ENCODE peak calls at places on chromosomes 4 and X, in six cellular contexts. One of them, this sample, is unnamed. For H3K4me1, the result is how much of the 10 kb centered on the place peaks cover.

GRCh38 chr4:147285751-147286150 is 195.1 kb upstream of the EDNRA start:
- DNase-seq in naive thymus-derived CD4-positive, alpha-beta T cell: no peak
- DNase-seq in uterus: no peak
- DNase-seq in right lobe of liver: no peak
- DNase-seq in Peyer's patch: no peak
- DNase-seq in CD4-positive, alpha-beta memory T cell: no peak
- DNase-seq in this sample: no peak

GRCh38 chrX:136870064-136870463 is 10.5 kb downstream of the RBMX start:
- DNase-seq in naive thymus-derived CD4-positive, alpha-beta T cell: no peak
- DNase-seq in uterus: no peak
- DNase-seq in right lobe of liver: no peak
- DNase-seq in Peyer's patch: no peak
- DNase-seq in CD4-positive, alpha-beta memory T cell: no peak
- DNase-seq in this sample: no peak

GRCh38 chr4:55439023-55439422 is 43.3 kb downstream of the TMEM165 start:
- DNase-seq in naive thymus-derived CD4-positive, alpha-beta T cell: no peak
- DNase-seq in uterus: no peak
- DNase-seq in right lobe of liver: no peak
- DNase-seq in Peyer's patch: no peak
- DNase-seq in CD4-positive, alpha-beta memory T cell: no peak
- DNase-seq in this sample: no peak

GRCh38 chrX:125507119-125507518 is 187.4 kb downstream of the TEX13C start:
- DNase-seq in naive thymus-derived CD4-positive, alpha-beta T cell: no peak
- DNase-seq in uterus: no peak
- DNase-seq in right lobe of liver: no peak
- DNase-seq in Peyer's patch: no peak
- DNase-seq in CD4-positive, alpha-beta memory T cell: no peak
- DNase-seq in this sample: no peak

GRCh38 chr4:137545461-137545861 is 13.2 kb upstream of the PCDH18 start:
- DNase-seq in naive thymus-derived CD4-positive, alpha-beta T cell: no peak
- DNase-seq in uterus: peak
- DNase-seq in right lobe of liver: no peak
- DNase-seq in Peyer's patch: peak
- DNase-seq in CD4-positive, alpha-beta memory T cell: no peak
- DNase-seq in this sample: no peak

GRCh38 chr4:1362046-1362445 is 15.0 kb downstream of the UVSSA start:
- DNase-seq in naive thymus-derived CD4-positive, alpha-beta T cell: no peak
- DNase-seq in uterus: no peak
- DNase-seq in right lobe of liver: no peak
- DNase-seq in Peyer's patch: no peak
- DNase-seq in CD4-positive, alpha-beta memory T cell: no peak
- DNase-seq in this sample: no peak

GRCh38 chr4:56086073-56086521 is 137.4 kb downstream of the CEP135 start:
- DNase-seq in naive thymus-derived CD4-positive, alpha-beta T cell: no peak
- DNase-seq in uterus: no peak
- DNase-seq in right lobe of liver: no peak
- DNase-seq in Peyer's patch: no peak
- DNase-seq in CD4-positive, alpha-beta memory T cell: no peak
- DNase-seq in this sample: no peak

GRCh38 chr4:16952462-16952871 is 54.0 kb upstream of the LDB2 start:
- DNase-seq in naive thymus-derived CD4-positive, alpha-beta T cell: no peak
- DNase-seq in uterus: no peak
- DNase-seq in right lobe of liver: no peak
- DNase-seq in Peyer's patch: no peak
- DNase-seq in CD4-positive, alpha-beta memory T cell: no peak
- DNase-seq in this sample: no peak

GRCh38 chr4:152072886-152073285 is 312.1 kb upstream of the GATB start:
- DNase-seq in naive thymus-derived CD4-positive, alpha-beta T cell: no peak
- DNase-seq in uterus: no peak
- DNase-seq in right lobe of liver: no peak
- DNase-seq in Peyer's patch: no peak
- DNase-seq in CD4-positive, alpha-beta memory T cell: no peak
- DNase-seq in this sample: no peak

GRCh38 chr4:102219143-102219542 is 126.1 kb downstream of the SLC39A8 start:
- DNase-seq in naive thymus-derived CD4-positive, alpha-beta T cell: no peak
- DNase-seq in uterus: no peak
- DNase-seq in right lobe of liver: no peak
- DNase-seq in Peyer's patch: no peak
- DNase-seq in CD4-positive, alpha-beta memory T cell: no peak
- DNase-seq in this sample: no peak

GRCh38 chrX:15576019-15576418 is 24.7 kb downstream of the ACE2 start:
- DNase-seq in naive thymus-derived CD4-positive, alpha-beta T cell: no peak
- DNase-seq in uterus: no peak
- DNase-seq in right lobe of liver: no peak
- DNase-seq in Peyer's patch: no peak
- DNase-seq in CD4-positive, alpha-beta memory T cell: no peak
- DNase-seq in this sample: no peak

DNA sequence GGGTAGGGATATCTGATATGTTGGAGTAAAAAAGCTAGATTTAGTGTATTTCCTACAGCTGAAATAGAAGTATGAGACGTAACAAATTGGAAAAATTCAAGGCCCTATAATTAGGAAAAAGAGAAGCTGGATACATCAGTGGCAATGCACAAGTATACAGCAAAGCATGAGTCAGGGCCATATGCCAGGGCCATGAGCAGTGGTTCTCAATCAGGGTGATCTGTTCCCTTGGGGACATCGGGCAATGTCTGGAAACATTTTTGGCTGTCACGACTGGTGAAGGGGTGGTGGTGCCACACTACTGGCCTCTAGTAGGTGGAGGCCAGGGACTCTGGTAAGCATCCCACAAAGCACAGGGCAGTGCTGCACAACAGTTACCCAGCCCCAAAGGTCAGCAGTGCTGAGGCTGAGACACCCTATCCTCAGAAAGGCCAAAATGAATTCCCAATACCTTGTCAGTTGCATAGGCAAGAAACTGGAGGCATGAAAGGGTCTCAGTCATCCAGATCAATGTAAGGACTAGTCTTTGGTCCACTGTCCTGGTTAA is 36.8 kb upstream of the NAP1L5 start:
- DNase-seq in naive thymus-derived CD4-positive, alpha-beta T cell: no peak
- DNase-seq in uterus: no peak
- DNase-seq in right lobe of liver: no peak
- DNase-seq in Peyer's patch: no peak
- DNase-seq in CD4-positive, alpha-beta memory T cell: no peak
- DNase-seq in this sample: no peak
- H3K4me1 ChIP-seq in naive thymus-derived CD4-positive, alpha-beta T cell: under half
- H3K4me1 ChIP-seq in uterus: under half
- H3K4me1 ChIP-seq in right lobe of liver: under half
- H3K4me1 ChIP-seq in Peyer's patch: under half
- H3K4me1 ChIP-seq in CD4-positive, alpha-beta memory T cell: under half
- H3K4me1 ChIP-seq in this sample: under half

DNA sequence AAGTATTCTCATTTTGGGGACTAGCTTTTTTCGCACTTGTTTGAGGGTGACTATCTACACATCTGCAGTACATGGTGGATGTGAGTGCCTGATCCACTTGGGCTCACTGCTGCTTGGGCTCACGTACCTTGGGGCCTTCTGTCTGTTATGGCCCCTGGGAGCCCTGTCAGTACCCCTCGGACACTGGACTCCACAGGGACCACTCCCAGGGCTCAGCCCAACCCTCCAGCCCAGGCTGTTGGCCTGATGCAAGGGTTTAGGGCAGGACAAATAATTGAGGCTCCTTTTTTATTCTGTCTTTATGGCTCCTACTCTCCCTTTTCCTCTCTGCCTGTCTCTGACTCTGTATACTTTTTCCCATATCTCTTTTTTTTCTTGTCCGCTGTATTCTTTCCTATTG is 32.7 kb upstream of the MSN start:
- DNase-seq in naive thymus-derived CD4-positive, alpha-beta T cell: no peak
- DNase-seq in uterus: no peak
- DNase-seq in right lobe of liver: no peak
- DNase-seq in Peyer's patch: no peak
- DNase-seq in CD4-positive, alpha-beta memory T cell: no peak
- DNase-seq in this sample: no peak
- H3K27ac ChIP-seq in naive thymus-derived CD4-positive, alpha-beta T cell: no peak
- H3K27ac ChIP-seq in uterus: peak
- H3K27ac ChIP-seq in right lobe of liver: no peak
- H3K27ac ChIP-seq in Peyer's patch: no peak
- H3K27ac ChIP-seq in CD4-positive, alpha-beta memory T cell: no peak
- H3K27ac ChIP-seq in this sample: no peak

GRCh38 chrX:149845385-149845784 is 35.6 kb upstream of the MAGEA8 start:
- DNase-seq in naive thymus-derived CD4-positive, alpha-beta T cell: no peak
- DNase-seq in uterus: no peak
- DNase-seq in right lobe of liver: no peak
- DNase-seq in Peyer's patch: no peak
- DNase-seq in CD4-positive, alpha-beta memory T cell: no peak
- DNase-seq in this sample: no peak

GRCh38 chrX:149837167-149837566 is 43.8 kb upstream of the MAGEA8 start:
- DNase-seq in naive thymus-derived CD4-positive, alpha-beta T cell: no peak
- DNase-seq in uterus: no peak
- DNase-seq in right lobe of liver: no peak
- DNase-seq in Peyer's patch: no peak
- DNase-seq in CD4-positive, alpha-beta memory T cell: no peak
- DNase-seq in this sample: no peak

GRCh38 chrX:149837639-149838038 is 43.3 kb upstream of the MAGEA8 start:
- DNase-seq in naive thymus-derived CD4-positive, alpha-beta T cell: no peak
- DNase-seq in uterus: no peak
- DNase-seq in right lobe of liver: no peak
- DNase-seq in Peyer's patch: no peak
- DNase-seq in CD4-positive, alpha-beta memory T cell: no peak
- DNase-seq in this sample: no peak

GRCh38 chrX:149846789-149847188 is 34.2 kb upstream of the MAGEA8 start:
- DNase-seq in naive thymus-derived CD4-positive, alpha-beta T cell: no peak
- DNase-seq in uterus: no peak
- DNase-seq in right lobe of liver: no peak
- DNase-seq in Peyer's patch: no peak
- DNase-seq in CD4-positive, alpha-beta memory T cell: no peak
- DNase-seq in this sample: no peak

GRCh38 chrX:149841929-149842328 is 39.1 kb upstream of the MAGEA8 start:
- DNase-seq in naive thymus-derived CD4-positive, alpha-beta T cell: no peak
- DNase-seq in uterus: no peak
- DNase-seq in right lobe of liver: no peak
- DNase-seq in Peyer's patch: no peak
- DNase-seq in CD4-positive, alpha-beta memory T cell: no peak
- DNase-seq in this sample: no peak
- H3K4me1 ChIP-seq in naive thymus-derived CD4-positive, alpha-beta T cell: under half
- H3K4me1 ChIP-seq in uterus: under half
- H3K4me1 ChIP-seq in right lobe of liver: under half
- H3K4me1 ChIP-seq in Peyer's patch: under half
- H3K4me1 ChIP-seq in CD4-positive, alpha-beta memory T cell: under half
- H3K4me1 ChIP-seq in this sample: under half

GRCh38 chrX:1592128-1592862 is 891 bp downstream of the AKAP17A start:
- DNase-seq in naive thymus-derived CD4-positive, alpha-beta T cell: no peak
- DNase-seq in uterus: no peak
- DNase-seq in right lobe of liver: no peak
- DNase-seq in Peyer's patch: no peak
- DNase-seq in CD4-positive, alpha-beta memory T cell: no peak
- DNase-seq in this sample: no peak
- H3K27ac ChIP-seq in naive thymus-derived CD4-positive, alpha-beta T cell: peak
- H3K27ac ChIP-seq in uterus: peak
- H3K27ac ChIP-seq in right lobe of liver: peak
- H3K27ac ChIP-seq in Peyer's patch: peak
- H3K27ac ChIP-seq in CD4-positive, alpha-beta memory T cell: peak
- H3K27ac ChIP-seq in this sample: peak

GRCh38 chrX:107726809-107727534 is 48.6 kb downstream of the TSC22D3 start:
- DNase-seq in naive thymus-derived CD4-positive, alpha-beta T cell: no peak
- DNase-seq in uterus: no peak
- DNase-seq in right lobe of liver: no peak
- DNase-seq in Peyer's patch: no peak
- DNase-seq in CD4-positive, alpha-beta memory T cell: no peak
- DNase-seq in this sample: no peak

GRCh38 chrX:107730298-107730655 is 45.3 kb downstream of the TSC22D3 start:
- DNase-seq in naive thymus-derived CD4-positive, alpha-beta T cell: no peak
- DNase-seq in uterus: no peak
- DNase-seq in right lobe of liver: no peak
- DNase-seq in Peyer's patch: no peak
- DNase-seq in CD4-positive, alpha-beta memory T cell: no peak
- DNase-seq in this sample: no peak

GRCh38 chrX:107725761-107726555 is 49.6 kb downstream of the TSC22D3 start:
- DNase-seq in naive thymus-derived CD4-positive, alpha-beta T cell: no peak
- DNase-seq in uterus: no peak
- DNase-seq in right lobe of liver: no peak
- DNase-seq in Peyer's patch: no peak
- DNase-seq in CD4-positive, alpha-beta memory T cell: no peak
- DNase-seq in this sample: no peak

GRCh38 chrX:107729558-107730297 is 45.9 kb downstream of the TSC22D3 start:
- DNase-seq in naive thymus-derived CD4-positive, alpha-beta T cell: no peak
- DNase-seq in uterus: peak
- DNase-seq in right lobe of liver: no peak
- DNase-seq in Peyer's patch: no peak
- DNase-seq in CD4-positive, alpha-beta memory T cell: no peak
- DNase-seq in this sample: no peak

GRCh38 chrX:107728342-107729099 is 47.1 kb downstream of the TSC22D3 start:
- DNase-seq in naive thymus-derived CD4-positive, alpha-beta T cell: no peak
- DNase-seq in uterus: no peak
- DNase-seq in right lobe of liver: no peak
- DNase-seq in Peyer's patch: no peak
- DNase-seq in CD4-positive, alpha-beta memory T cell: no peak
- DNase-seq in this sample: no peak
- H3K4me1 ChIP-seq in naive thymus-derived CD4-positive, alpha-beta T cell: under half
- H3K4me1 ChIP-seq in uterus: under half
- H3K4me1 ChIP-seq in right lobe of liver: half or more
- H3K4me1 ChIP-seq in Peyer's patch: under half
- H3K4me1 ChIP-seq in CD4-positive, alpha-beta memory T cell: under half
- H3K4me1 ChIP-seq in this sample: under half

GRCh38 chrX:70754169-70754843 is 154.2 kb downstream of the TEX11 start:
- DNase-seq in naive thymus-derived CD4-positive, alpha-beta T cell: no peak
- DNase-seq in uterus: no peak
- DNase-seq in right lobe of liver: no peak
- DNase-seq in Peyer's patch: no peak
- DNase-seq in CD4-positive, alpha-beta memory T cell: no peak
- DNase-seq in this sample: no peak

GRCh38 chrX:70755850-70756249 is 152.7 kb downstream of the TEX11 start:
- DNase-seq in naive thymus-derived CD4-positive, alpha-beta T cell: peak
- DNase-seq in uterus: no peak
- DNase-seq in right lobe of liver: no peak
- DNase-seq in Peyer's patch: peak
- DNase-seq in CD4-positive, alpha-beta memory T cell: peak
- DNase-seq in this sample: peak
- H3K27ac ChIP-seq in naive thymus-derived CD4-positive, alpha-beta T cell: no peak
- H3K27ac ChIP-seq in uterus: no peak
- H3K27ac ChIP-seq in right lobe of liver: no peak
- H3K27ac ChIP-seq in Peyer's patch: no peak
- H3K27ac ChIP-seq in CD4-positive, alpha-beta memory T cell: no peak
- H3K27ac ChIP-seq in this sample: no peak

DNA sequence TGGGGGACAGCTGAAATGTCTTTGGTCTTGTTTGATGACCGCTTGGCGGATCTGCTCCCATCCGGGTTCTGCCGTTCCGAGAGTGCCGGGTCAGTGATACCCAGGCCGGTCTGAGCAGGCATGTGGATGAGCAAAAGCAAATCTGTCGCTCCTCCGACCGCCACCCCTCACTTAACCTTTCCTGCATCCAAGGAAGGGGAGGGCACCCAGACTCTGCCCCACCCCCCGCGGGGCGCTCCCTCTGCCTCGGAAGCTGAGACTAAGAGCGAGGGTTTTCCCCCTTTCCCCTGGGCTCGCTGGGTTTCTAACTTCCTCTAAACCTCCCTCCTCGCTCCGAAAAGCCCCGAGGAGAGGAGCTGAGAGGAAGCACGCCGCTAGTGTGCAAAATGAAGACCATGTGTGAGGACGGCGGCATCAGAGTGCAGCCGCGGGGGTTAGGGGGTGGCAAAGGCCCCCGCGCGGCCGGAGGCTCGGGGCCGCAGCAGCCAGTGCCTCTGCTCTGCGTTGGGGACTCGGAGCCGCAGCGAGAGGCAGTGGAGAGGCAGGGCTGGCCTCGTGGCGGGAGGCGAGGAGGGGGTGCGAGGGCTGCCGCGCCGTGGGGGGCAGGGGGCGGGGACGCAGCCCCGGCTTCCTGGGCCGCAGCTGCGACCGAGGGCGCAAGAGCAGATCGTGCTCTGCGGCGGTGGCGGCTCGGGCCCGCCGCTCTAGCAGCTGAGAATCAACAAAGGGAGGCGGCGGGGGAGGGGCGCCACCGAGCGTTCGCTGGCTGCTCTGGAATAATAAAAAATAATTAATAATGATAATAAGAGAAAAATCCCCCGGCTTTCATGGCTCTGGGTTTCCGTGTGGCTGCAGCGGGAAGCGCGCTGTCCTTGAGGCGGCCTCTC is 55.8 kb upstream of the BCOR start:
- DNase-seq in naive thymus-derived CD4-positive, alpha-beta T cell: no peak
- DNase-seq in uterus: peak
- DNase-seq in right lobe of liver: peak
- DNase-seq in Peyer's patch: peak
- DNase-seq in CD4-positive, alpha-beta memory T cell: peak
- DNase-seq in this sample: peak
- H3K4me1 ChIP-seq in naive thymus-derived CD4-positive, alpha-beta T cell: under half
- H3K4me1 ChIP-seq in uterus: under half
- H3K4me1 ChIP-seq in right lobe of liver: under half
- H3K4me1 ChIP-seq in Peyer's patch: under half
- H3K4me1 ChIP-seq in CD4-positive, alpha-beta memory T cell: under half
- H3K4me1 ChIP-seq in this sample: under half

This sample was measured in pancreas.